ENCODE peak calls at places on chromosome 3, in five cellular contexts. H is SK-N-SH, K is K562, N is GM12878, W is H1. D is an unnamed sample.

GRCh38 chr3:150292891-150293290 is 115.2 kb upstream of the TSC22D2 start:
- DNase-seq in N (no peak), H (no peak), W (no peak), K (no peak), D (no peak)

GRCh38 chr3:24365168-24365567 is 129.5 kb downstream of the THRB start:
- DNase-seq in K (no peak), H (peak), W (no peak), N (no peak), D (peak)

GRCh38 chr3:157608006-157608405 is 104.8 kb upstream of the VEPH1 start:
- DNase-seq in K (no peak), H (no peak), N (no peak), W (no peak), D (no peak)

GRCh38 chr3:135368781-135369180 is 573.7 kb downstream of the EPHB1 start:
- DNase-seq in H (no peak), N (no peak), W (no peak), K (no peak), D (no peak)

GRCh38 chr3:116863842-116864626 is 154.5 kb downstream of the TUSC7 start:
- DNase-seq in K (peak), N (peak), W (peak), H (peak), D (no peak)

GRCh38 chr3:195889843-195890407 is 18.4 kb downstream of the TNK2 start:
- DNase-seq in K (peak), N (no peak), W (peak), H (no peak), D (no peak)

GRCh38 chr3:107794664-107795443 is 272.1 kb downstream of the BBX start:
- DNase-seq in N (no peak), W (no peak), H (peak), K (no peak), D (peak)

GRCh38 chr3:133655731-133656130 is 6.0 kb downstream of the TOPBP1 start:
- DNase-seq in K (no peak), H (no peak), N (no peak), W (no peak), D (no peak)

GRCh38 chr3:67876261-67876660 is 221.8 kb upstream of the SUCLG2 start:
- DNase-seq in K (no peak), H (no peak), N (no peak), W (no peak), D (no peak)

GRCh38 chr3:43863966-43864933 is 173.5 kb downstream of the ABHD5 start:
- DNase-seq in H (no peak), N (no peak), K (no peak), W (no peak), D (no peak)

GRCh38 chr3:55664387-55664786 is 177.3 kb upstream of the WNT5A start:
- DNase-seq in K (no peak), N (no peak), W (no peak), H (no peak), D (no peak)

GRCh38 chr3:195187609-195188529 is 83.1 kb downstream of the XXYLT1 start:
- DNase-seq in N (no peak), H (no peak), W (no peak), K (no peak), D (peak)

GRCh38 chr3:139187648-139188047 is 143.0 kb upstream of the PRR23C start:
- DNase-seq in K (peak), W (no peak), H (no peak), N (no peak), D (no peak)

GRCh38 chr3:185813205-185813604 is 11.6 kb downstream of the IGF2BP2 start:
- DNase-seq in N (no peak), H (no peak), K (no peak), W (no peak), D (no peak)

GRCh38 chr3:102182162-102182561 is 252.7 kb upstream of the ZPLD1 start:
- DNase-seq in H (no peak), N (no peak), K (peak), W (no peak), D (no peak)

GRCh38 chr3:169456900-169457299 is 206.6 kb downstream of the MECOM start:
- DNase-seq in K (no peak), W (no peak), N (no peak), H (no peak), D (no peak)
- TF ChIP-seq JUND in K (no peak), W (no peak), N (no peak), H (no peak), D (no peak)

GRCh38 chr3:190495796-190496195 is 18.1 kb upstream of the IL1RAP start:
- DNase-seq in N (no peak), W (no peak), H (no peak), K (no peak), D (no peak)

GRCh38 chr3:190496859-190497258 is 17.0 kb upstream of the IL1RAP start:
- DNase-seq in K (no peak), W (no peak), N (no peak), H (no peak), D (no peak)

GRCh38 chr3:190498293-190498692 is 15.6 kb upstream of the IL1RAP start:
- DNase-seq in H (no peak), N (no peak), W (no peak), K (no peak), D (no peak)

GRCh38 chr3:190497809-190498208 is 16.1 kb upstream of the IL1RAP start:
- DNase-seq in W (no peak), N (no peak), K (no peak), H (no peak), D (peak)

GRCh38 chr3:190499157-190499556 is 14.7 kb upstream of the IL1RAP start:
- DNase-seq in W (no peak), H (no peak), N (no peak), K (no peak), D (no peak)
- TF ChIP-seq JUND in W (no peak), H (no peak), N (no peak), K (no peak), D (no peak)

GRCh38 chr3:50388720-50389352 is 29.5 kb upstream of the TMEM115 start:
- DNase-seq in H (no peak), K (no peak), N (no peak), W (no peak), D (no peak)

GRCh38 chr3:50390523-50391177 is 31.3 kb upstream of the TMEM115 start:
- DNase-seq in H (peak), K (peak), N (no peak), W (no peak), D (no peak)

GRCh38 chr3:50389368-50389767 is 30.0 kb upstream of the TMEM115 start:
- DNase-seq in N (no peak), H (no peak), W (no peak), K (no peak), D (no peak)

GRCh38 chr3:50395070-50395860 is 35.9 kb upstream of the TMEM115 start:
- DNase-seq in K (no peak), N (no peak), H (no peak), W (no peak), D (no peak)

GRCh38 chr3:50392101-50392715 is 32.9 kb upstream of the TMEM115 start:
- DNase-seq in K (no peak), H (no peak), N (no peak), W (no peak), D (no peak)
- TF ChIP-seq JUND in K (no peak), H (no peak), N (no peak), W (no peak), D (no peak)

GRCh38 chr3:177772908-177773557 is 575.8 kb upstream of the TBL1XR1 start:
- DNase-seq in W (no peak), N (no peak), K (no peak), H (no peak), D (no peak)

GRCh38 chr3:177776656-177777055 is 579.4 kb upstream of the TBL1XR1 start:
- DNase-seq in K (no peak), N (no peak), H (no peak), W (no peak), D (peak)

GRCh38 chr3:177778633-177779032 is 581.4 kb upstream of the TBL1XR1 start:
- DNase-seq in H (no peak), N (no peak), K (no peak), W (no peak), D (no peak)

GRCh38 chr3:177781686-177782161 is 584.4 kb upstream of the TBL1XR1 start:
- DNase-seq in N (no peak), H (no peak), K (no peak), W (no peak), D (no peak)

GRCh38 chr3:177777699-177778098 is 580.4 kb upstream of the TBL1XR1 start:
- DNase-seq in K (peak), W (peak), N (peak), H (peak), D (no peak)
- TF ChIP-seq JUND in K (no peak), W (no peak), N (no peak), H (no peak), D (no peak)